ENCODE peak calls at places on chromosomes 11 and 22, in seven cellular contexts. T is GM12891, A is GM03348, C is coronary artery, V is endothelial cell, M is NCI-H1092, P is putamen. Q is an unnamed sample.

GRCh38 chr11:114275295-114275694 is 20.9 kb upstream of the NNMT start:
- DNase-seq in T (no peak), A (no peak), C (peak), V (no peak), M (no peak), P (peak), Q (no peak)

GRCh38 chr11:27471588-27472397 is 797 bp downstream of the LGR4 start:
- DNase-seq in T (no peak), A (peak), C (no peak), V (peak), M (peak), P (no peak), Q (peak)

GRCh38 chr11:82936261-82936660 is 34.7 kb downstream of the DDIAS start:
- DNase-seq in T (no peak), A (no peak), C (no peak), V (no peak), M (no peak), P (no peak), Q (no peak)

GRCh38 chr11:96256213-96256580 is 86.8 kb downstream of the MAML2 start:
- DNase-seq in T (no peak), A (no peak), C (no peak), V (no peak), M (no peak), P (no peak), Q (no peak)

GRCh38 chr11:76788661-76789442 is 5.7 kb downstream of the TSKU start:
- DNase-seq in T (no peak), A (no peak), C (peak), V (no peak), M (no peak), P (peak), Q (no peak)

GRCh38 chr11:10158461-10158860 is 135.6 kb downstream of the SBF2 start:
- DNase-seq in T (no peak), A (no peak), C (no peak), V (no peak), M (no peak), P (no peak), Q (no peak)

GRCh38 chr11:35061516-35062440 is 77.2 kb upstream of the CD44 start:
- DNase-seq in T (no peak), A (no peak), C (no peak), V (no peak), M (peak), P (no peak), Q (no peak)

GRCh38 chr22:37823134-37823985 is at the start of gene GALR3:
- DNase-seq in T (no peak), A (no peak), C (no peak), V (no peak), M (no peak), P (no peak), Q (no peak)

GRCh38 chr22:50032941-50033601 is 20.5 kb upstream of the IL17REL start:
- DNase-seq in T (no peak), A (peak), C (no peak), V (peak), M (no peak), P (no peak), Q (no peak)

GRCh38 chr11:65432686-65433582 is 10.3 kb downstream of the NEAT1 start:
- DNase-seq in T (no peak), A (no peak), C (no peak), V (no peak), M (no peak), P (no peak), Q (no peak)

GRCh38 chr11:58334708-58335107 is 24.2 kb downstream of the OR5B17 start:
- DNase-seq in T (no peak), A (peak), C (no peak), V (no peak), M (no peak), P (no peak), Q (no peak)

GRCh38 chr22:23068096-23068831 is 2.1 kb upstream of the GNAZ start:
- DNase-seq in T (no peak), A (no peak), C (peak), V (no peak), M (no peak), P (no peak), Q (no peak)

GRCh38 chr11:128548655-128549255 is 38.6 kb downstream of the ETS1 start:
- DNase-seq in T (no peak), A (peak), C (no peak), V (peak), M (no peak), P (no peak), Q (peak)

GRCh38 chr11:34476853-34477252 is 36.7 kb downstream of the ELF5 start:
- DNase-seq in T (no peak), A (no peak), C (no peak), V (no peak), M (no peak), P (no peak), Q (no peak)

GRCh38 chr22:49660794-49661781 is 166.6 kb downstream of the BRD1 start:
- DNase-seq in T (no peak), A (no peak), C (peak), V (no peak), M (no peak), P (no peak), Q (no peak)